ENCODE peak calls at places on chromosome 4, in seven cellular contexts. L is GM12892, K is SK-N-SH, O is K562, R is HepG2, I is H1, X is GM12878. Y is an unnamed sample.

GRCh38 chr4:5746829-5747745 is 36.1 kb downstream of the EVC start:
- DNase-seq in L (no peak), K (no peak), O (no peak), R (no peak), I (no peak), X (no peak), Y (no peak)

GRCh38 chr4:153497988-153498967 is 32.1 kb downstream of the TMEM131L start:
- DNase-seq in L (no peak), K (no peak), O (no peak), R (no peak), I (peak; percentile 41), X (peak; percentile 72), Y (no peak)

GRCh38 chr4:156931267-156931666 is 40.3 kb downstream of the PDGFC start:
- DNase-seq in L (no peak), K (no peak), O (no peak), R (peak; percentile 70), I (no peak), X (no peak), Y (no peak)

GRCh38 chr4:75892508-75892907 is 9.7 kb downstream of the PPEF2 start:
- DNase-seq in L (no peak), K (peak; percentile 38), O (peak; percentile 57), R (no peak), I (no peak), X (no peak), Y (no peak)

GRCh38 chr4:128337863-128338262 is 50.2 kb upstream of the PGRMC2 start:
- DNase-seq in L (no peak), K (no peak), O (no peak), R (no peak), I (no peak), X (no peak), Y (no peak)

GRCh38 chr4:79611026-79611425 is 203.0 kb upstream of the GK2 start:
- DNase-seq in L (no peak), K (no peak), O (no peak), R (no peak), I (no peak), X (no peak), Y (no peak)

GRCh38 chr4:183702492-183702891 is 43.4 kb downstream of the TRAPPC11 start:
- DNase-seq in L (no peak), K (no peak), O (no peak), R (no peak), I (no peak), X (no peak), Y (no peak)

GRCh38 chr4:87559090-87559837 is 30.1 kb upstream of the SPARCL1 start:
- DNase-seq in L (no peak), K (peak; percentile 40), O (no peak), R (no peak), I (peak; percentile 49), X (peak; percentile 50), Y (no peak)

GRCh38 chr4:169745291-169745690 is 12.5 kb downstream of the HPF1 start:
- DNase-seq in L (no peak), K (no peak), O (no peak), R (no peak), I (no peak), X (no peak), Y (no peak)

GRCh38 chr4:145003675-145004074 is 94.3 kb downstream of the ANAPC10 start:
- DNase-seq in L (no peak), K (no peak), O (no peak), R (no peak), I (no peak), X (no peak), Y (no peak)

GRCh38 chr4:86015412-86016350 is 344.2 kb downstream of the MAPK10 start:
- DNase-seq in L (no peak), K (no peak), O (no peak), R (no peak), I (no peak), X (no peak), Y (no peak)

GRCh38 chr4:10158355-10158942 is 41.9 kb upstream of the WDR1 start:
- DNase-seq in L (no peak), K (no peak), O (no peak), R (peak; percentile 16), I (no peak), X (no peak), Y (no peak)

GRCh38 chr4:48483006-48483776 is at the start of gene SLC10A4:
- DNase-seq in L (peak; percentile 37), K (peak; percentile 96), O (peak; percentile 83), R (no peak), I (peak; percentile 72), X (no peak), Y (peak; percentile 44)

GRCh38 chr4:162782096-162782777 is 384.5 kb downstream of the NAF1 start:
- DNase-seq in L (no peak), K (no peak), O (no peak), R (no peak), I (no peak), X (no peak), Y (no peak)

GRCh38 chr4:182916483-182917181 is 554 bp downstream of the DCTD start:
- DNase-seq in L (no peak), K (no peak), O (no peak), R (no peak), I (peak; percentile 72), X (no peak), Y (peak; percentile 17)

GRCh38 chr4:78764498-78764961 is 11.6 kb upstream of the BMP2K start:
- DNase-seq in L (no peak), K (no peak), O (no peak), R (no peak), I (no peak), X (no peak), Y (no peak)

GRCh38 chr4:72205831-72206230 is 174.0 kb downstream of the NPFFR2 start:
- DNase-seq in L (no peak), K (no peak), O (no peak), R (no peak), I (no peak), X (no peak), Y (no peak)

GRCh38 chr4:151468715-151469696 is 60.0 kb downstream of the FHIP1A start:
- DNase-seq in L (no peak), K (no peak), O (no peak), R (no peak), I (no peak), X (no peak), Y (no peak)

GRCh38 chr4:169619518-169619957 is 840 bp upstream of the CLCN3 start:
- DNase-seq in L (no peak), K (peak; percentile 42), O (peak; percentile 41), R (peak; percentile 64), I (no peak), X (no peak), Y (no peak)

GRCh38 chr4:16516796-16517413 is 290.6 kb upstream of the TAPT1 start:
- DNase-seq in L (no peak), K (peak; percentile 63), O (no peak), R (no peak), I (no peak), X (no peak), Y (no peak)

GRCh38 chr4:2871911-2872310 is 28.3 kb downstream of the ADD1 start:
- DNase-seq in L (no peak), K (no peak), O (no peak), R (no peak), I (no peak), X (no peak), Y (no peak)

GRCh38 chr4:121950680-121951569 is 935 bp downstream of the TRPC3 start:
- DNase-seq in L (peak; percentile 37), K (peak; percentile 44), O (peak; percentile 11), R (no peak), I (peak; percentile 76), X (no peak), Y (peak; percentile 32)
- TF ChIP-seq TAF1 in L (no peak), K (no peak), O (no peak), R (no peak), I (peak; percentile 4), X (no peak), Y (no peak)

GRCh38 chr4:94590493-94590892 is 138.8 kb downstream of the PDLIM5 start:
- DNase-seq in L (no peak), K (no peak), O (no peak), R (no peak), I (no peak), X (no peak), Y (no peak)

GRCh38 chr4:94595013-94595412 is 143.3 kb downstream of the PDLIM5 start:
- DNase-seq in L (no peak), K (no peak), O (no peak), R (no peak), I (no peak), X (no peak), Y (no peak)

GRCh38 chr4:94583938-94584641 is 132.3 kb downstream of the PDLIM5 start:
- DNase-seq in L (no peak), K (no peak), O (no peak), R (no peak), I (no peak), X (no peak), Y (no peak)

GRCh38 chr4:94591289-94591688 is 139.5 kb downstream of the PDLIM5 start:
- DNase-seq in L (no peak), K (no peak), O (no peak), R (no peak), I (no peak), X (no peak), Y (no peak)

GRCh38 chr4:94588900-94589693 is 137.4 kb downstream of the PDLIM5 start:
- DNase-seq in L (no peak), K (no peak), O (no peak), R (no peak), I (no peak), X (no peak), Y (no peak)
- TF ChIP-seq TAF1 in L (no peak), K (no peak), O (no peak), R (no peak), I (no peak), X (no peak), Y (no peak)

GRCh38 chr4:174210952-174211490 is 72.4 kb downstream of the FBXO8 start:
- DNase-seq in L (no peak), K (no peak), O (no peak), R (no peak), I (no peak), X (no peak), Y (no peak)
- TF ChIP-seq TAF1 in L (no peak), K (no peak), O (no peak), R (no peak), I (no peak), X (no peak), Y (no peak)

DNA sequence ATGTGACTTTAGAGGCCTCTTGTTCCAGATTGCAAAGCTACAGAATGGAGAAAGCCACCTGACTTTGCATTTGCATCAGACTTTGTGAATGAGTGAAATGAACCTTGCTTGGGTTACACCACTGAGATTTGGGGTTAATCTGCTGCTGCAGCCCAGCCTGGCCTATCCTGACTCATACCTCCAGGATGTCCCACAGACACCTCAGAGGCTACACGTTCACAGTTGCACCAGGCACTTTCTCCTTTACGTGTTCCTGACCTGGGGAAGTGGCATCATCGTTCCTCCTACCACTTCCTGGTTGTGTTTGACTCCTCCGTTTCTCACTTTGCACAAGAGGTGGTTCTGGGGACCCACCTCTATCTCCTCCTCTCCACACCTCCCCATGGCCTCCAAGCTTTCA is 9.2 kb upstream of the SORCS2 start:
- DNase-seq in L (no peak), K (no peak), O (no peak), R (no peak), I (no peak), X (no peak), Y (no peak)
- TF ChIP-seq TAF1 in L (no peak), K (no peak), O (no peak), R (no peak), I (no peak), X (no peak), Y (no peak)